ENCODE peak calls at places on chromosome 20, in six cellular contexts. Z, B, R, O, D and C are unnamed samples.

GRCh38 chr20:36408219-36408618 is 102.1 kb downstream of the DLGAP4 start:
- DNase-seq in Z (no peak), B (peak; percentile 57), R (peak; percentile 26), O (no peak), D (no peak), C (no peak)

GRCh38 chr20:31605902-31606677 is 1.0 kb downstream of the ID1 start:
- DNase-seq in Z (no peak), B (peak; percentile 79), R (peak; percentile 47), O (no peak), D (peak; percentile 52), C (no peak)

GRCh38 chr20:10861086-10861485 is 187.3 kb upstream of the JAG1 start:
- DNase-seq in Z (no peak), B (no peak), R (no peak), O (no peak), D (no peak), C (no peak)

GRCh38 chr20:48866936-48867335 is 39.1 kb upstream of the PREX1 start:
- DNase-seq in Z (no peak), B (no peak), R (no peak), O (no peak), D (no peak), C (no peak)

GRCh38 chr20:31663838-31664695 is 26.4 kb downstream of the COX4I2 start:
- DNase-seq in Z (no peak), B (no peak), R (peak; percentile 97), O (no peak), D (no peak), C (no peak)

GRCh38 chr20:32140603-32141002 is 31.1 kb downstream of the TM9SF4 start:
- DNase-seq in Z (no peak), B (no peak), R (no peak), O (no peak), D (no peak), C (no peak)

GRCh38 chr20:46027245-46027853 is 1.7 kb upstream of the SLC12A5 start:
- DNase-seq in Z (no peak), B (no peak), R (peak; percentile 63), O (no peak), D (peak; percentile 69), C (no peak)

GRCh38 chr20:58192567-58192966 is 35.9 kb downstream of the ANKRD60 start:
- DNase-seq in Z (no peak), B (no peak), R (no peak), O (no peak), D (no peak), C (no peak)

GRCh38 chr20:35307666-35308653 is 15.7 kb upstream of the FAM83C start:
- DNase-seq in Z (peak; percentile 73), B (peak; percentile 88), R (no peak), O (no peak), D (peak; percentile 65), C (peak; percentile 92)

GRCh38 chr20:1108437-1108920 is 9.9 kb upstream of the PSMF1 start:
- DNase-seq in Z (no peak), B (peak; percentile 77), R (peak; percentile 60), O (peak; percentile 43), D (peak; percentile 52), C (peak; percentile 54)

GRCh38 chr20:13857304-13857703 is 72.5 kb downstream of the NDUFAF5 start:
- DNase-seq in Z (peak; percentile 56), B (peak; percentile 79), R (no peak), O (peak; percentile 28), D (no peak), C (no peak)

GRCh38 chr20:35304956-35305355 is 12.7 kb upstream of the FAM83C start:
- DNase-seq in Z (no peak), B (no peak), R (no peak), O (no peak), D (no peak), C (no peak)

GRCh38 chr20:60137657-60138245 is 179.5 kb downstream of the CDH26 start:
- DNase-seq in Z (no peak), B (peak; percentile 70), R (no peak), O (no peak), D (no peak), C (no peak)

GRCh38 chr20:23441850-23442313 is 2.4 kb downstream of the CSTL1 start:
- DNase-seq in Z (peak; percentile 68), B (peak; percentile 75), R (peak; percentile 84), O (peak; percentile 58), D (peak; percentile 82), C (peak; percentile 72)

GRCh38 chr20:37390891-37391525 is 45.1 kb downstream of the SRC start:
- DNase-seq in Z (no peak), B (no peak), R (peak; percentile 93), O (no peak), D (no peak), C (peak; percentile 7)

GRCh38 chr20:44412402-44413144 is 57.1 kb downstream of the HNF4A start:
- DNase-seq in Z (no peak), B (no peak), R (no peak), O (no peak), D (no peak), C (no peak)

GRCh38 chr20:44187054-44187762 is at the start of gene JPH2:
- DNase-seq in Z (peak; percentile 65), B (peak; percentile 80), R (no peak), O (peak; percentile 79), D (peak; percentile 83), C (peak; percentile 94)

GRCh38 chr20:44302026-44302669 is 8.9 kb downstream of the FITM2 start:
- DNase-seq in Z (no peak), B (no peak), R (peak; percentile 96), O (no peak), D (no peak), C (no peak)

GRCh38 chr20:42204261-42204660 is 586.1 kb upstream of the CHD6 start:
- DNase-seq in Z (no peak), B (no peak), R (peak; percentile 28), O (no peak), D (no peak), C (no peak)

GRCh38 chr20:10111144-10111771 is 76.5 kb downstream of the ANKEF1 start:
- DNase-seq in Z (no peak), B (no peak), R (peak; percentile 15), O (no peak), D (peak; percentile 7), C (no peak)

GRCh38 chr20:61760321-61761112 is 305.2 kb downstream of the TAF4 start:
- DNase-seq in Z (peak; percentile 25), B (no peak), R (no peak), O (no peak), D (no peak), C (no peak)

GRCh38 chr20:17843246-17844132 is 125.1 kb downstream of the SNX5 start:
- DNase-seq in Z (no peak), B (peak; percentile 83), R (no peak), O (peak; percentile 64), D (peak; percentile 90), C (peak; percentile 72)

GRCh38 chr20:6121504-6121903 is 1.3 kb downstream of the FERMT1 start:
- DNase-seq in Z (no peak), B (no peak), R (no peak), O (no peak), D (no peak), C (no peak)

GRCh38 chr20:32189691-32190607 is 17.6 kb downstream of the PLAGL2 start:
- DNase-seq in Z (peak; percentile 70), B (peak; percentile 83), R (no peak), O (peak; percentile 44), D (peak; percentile 56), C (peak; percentile 53)

GRCh38 chr20:48567145-48567544 is 260.7 kb downstream of the PREX1 start:
- DNase-seq in Z (no peak), B (no peak), R (no peak), O (no peak), D (no peak), C (no peak)

GRCh38 chr20:57632286-57632685 is 12.1 kb upstream of the ZBP1 start:
- DNase-seq in Z (no peak), B (no peak), R (no peak), O (no peak), D (no peak), C (no peak)

GRCh38 chr20:31722388-31723281 is at the start of gene BCL2L1:
- DNase-seq in Z (peak; percentile 89), B (peak; percentile 96), R (peak; percentile 88), O (peak; percentile 81), D (peak; percentile 95), C (peak; percentile 94)

GRCh38 chr20:58222446-58222845 is 6.0 kb downstream of the ANKRD60 start:
- DNase-seq in Z (no peak), B (no peak), R (no peak), O (no peak), D (no peak), C (peak; percentile 38)

GRCh38 chr20:64006490-64006889 is 25.6 kb downstream of the PRPF6 start:
- DNase-seq in Z (no peak), B (no peak), R (no peak), O (no peak), D (no peak), C (no peak)

GRCh38 chr20:64010711-64011237 is 25.2 kb upstream of the C20orf204 start:
- DNase-seq in Z (no peak), B (no peak), R (no peak), O (no peak), D (no peak), C (no peak)

GRCh38 chr20:64011366-64011779 is 24.6 kb upstream of the C20orf204 start:
- DNase-seq in Z (no peak), B (no peak), R (no peak), O (no peak), D (no peak), C (no peak)

GRCh38 chr20:64006902-64007301 is 26.0 kb downstream of the PRPF6 start:
- DNase-seq in Z (no peak), B (no peak), R (no peak), O (no peak), D (no peak), C (no peak)

GRCh38 chr20:64009811-64010387 is 26.1 kb upstream of the C20orf204 start:
- DNase-seq in Z (no peak), B (no peak), R (no peak), O (no peak), D (no peak), C (no peak)
- H3K27ac ChIP-seq in Z (no peak overlapping the region), B (no peak overlapping the region), R (no peak overlapping the region), O (no peak overlapping the region), D (no peak overlapping the region), C (no peak overlapping the region)

GRCh38 chr20:56358070-56358469 is 704 bp upstream of the FAM210B start:
- DNase-seq in Z (no peak), B (no peak), R (no peak), O (no peak), D (no peak), C (no peak)
- H3K4me3 ChIP-seq in Z (no peak overlapping the region), B (peak overlapping the region; percentile 97), R (peak overlapping the region; percentile 35), O (peak overlapping the region; percentile 88), D (peak overlapping the region; percentile 68), C (peak overlapping the region; percentile 77)

GRCh38 chr20:53657732-53658131 is 64.1 kb upstream of the ZNF217 start:
- DNase-seq in Z (no peak), B (no peak), R (no peak), O (no peak), D (no peak), C (no peak)
- H3K4me1 ChIP-seq in Z (peaks cover 3% of the 10 kb centered on the region), B (no peaks in the 10 kb centered on the region), R (peaks cover 76% of the 10 kb centered on the region), O (peaks cover 5% of the 10 kb centered on the region), D (peaks cover 2% of the 10 kb centered on the region), C (peaks cover 36% of the 10 kb centered on the region)

GRCh38 chr20:33415948-33416347 is 14.6 kb upstream of the CDK5RAP1 start:
- DNase-seq in Z (no peak), B (peak; percentile 77), R (peak; percentile 56), O (no peak), D (peak; percentile 27), C (peak; percentile 79)
- H3K27ac ChIP-seq in Z (no peak overlapping the region), B (peak overlapping the region; percentile 51), R (no peak overlapping the region), O (no peak overlapping the region), D (no peak overlapping the region), C (no peak overlapping the region)